ENCODE peak calls at places on chromosomes 7 and 10, in five cellular contexts. One of them, this sample, is unnamed.

GRCh38 chr10:16417341-16417740 is 19.5 kb upstream of the PTER start:
- DNase-seq in HL-60: no peak
- DNase-seq in HCT116: no peak
- DNase-seq in GM12892: no peak
- DNase-seq in stomach: no peak
- DNase-seq in this sample: no peak

GRCh38 chr7:66016131-66016461 is 34.1 kb upstream of the GUSB start:
- DNase-seq in HL-60: no peak
- DNase-seq in GM12892: no peak
- DNase-seq in HCT116: no peak
- DNase-seq in stomach: no peak
- DNase-seq in this sample: no peak

GRCh38 chr7:136234040-136234439 is 256.9 kb upstream of the MTPN start:
- DNase-seq in GM12892: no peak
- DNase-seq in HCT116: no peak
- DNase-seq in HL-60: no peak
- DNase-seq in stomach: no peak
- DNase-seq in this sample: no peak

GRCh38 chr7:70975816-70976215 is 156.1 kb upstream of the GALNT17 start:
- DNase-seq in GM12892: no peak
- DNase-seq in HCT116: no peak
- DNase-seq in HL-60: no peak
- DNase-seq in stomach: no peak
- DNase-seq in this sample: no peak

GRCh38 chr7:22572292-22572691 is 72.3 kb upstream of the STEAP1B start:
- DNase-seq in GM12892: no peak
- DNase-seq in HCT116: no peak
- DNase-seq in stomach: no peak
- DNase-seq in HL-60: no peak
- DNase-seq in this sample: no peak

GRCh38 chr7:6392712-6393666 is 54.8 kb downstream of the DAGLB start:
- DNase-seq in GM12892: no peak
- DNase-seq in HL-60: peak; percentile 49
- DNase-seq in stomach: peak; percentile 89
- DNase-seq in HCT116: peak; percentile 69
- DNase-seq in this sample: no peak

GRCh38 chr10:103042129-103042528 is 124.0 kb downstream of the CNNM2 start:
- DNase-seq in stomach: no peak
- DNase-seq in GM12892: no peak
- DNase-seq in HCT116: no peak
- DNase-seq in HL-60: no peak
- DNase-seq in this sample: no peak

GRCh38 chr10:1253476-1254353 is 197.5 kb downstream of the WDR37 start:
- DNase-seq in stomach: no peak
- DNase-seq in GM12892: no peak
- DNase-seq in HL-60: no peak
- DNase-seq in HCT116: no peak
- DNase-seq in this sample: peak; percentile 92

GRCh38 chr10:131099028-131099427 is 212.5 kb downstream of the TCERG1L start:
- DNase-seq in stomach: no peak
- DNase-seq in HL-60: no peak
- DNase-seq in HCT116: no peak
- DNase-seq in GM12892: no peak
- DNase-seq in this sample: no peak

GRCh38 chr7:107020400-107020799 is 24.1 kb upstream of the PRKAR2B start:
- DNase-seq in GM12892: no peak
- DNase-seq in HCT116: no peak
- DNase-seq in stomach: no peak
- DNase-seq in HL-60: no peak
- DNase-seq in this sample: no peak

GRCh38 chr10:29767958-29768357 is 133.2 kb upstream of the SVIL start:
- DNase-seq in GM12892: no peak
- DNase-seq in HCT116: no peak
- DNase-seq in stomach: no peak
- DNase-seq in HL-60: no peak
- DNase-seq in this sample: no peak

GRCh38 chr10:113019692-113020424 is 69.8 kb downstream of the TCF7L2 start:
- DNase-seq in stomach: no peak
- DNase-seq in GM12892: no peak
- DNase-seq in HL-60: no peak
- DNase-seq in HCT116: no peak
- DNase-seq in this sample: no peak

GRCh38 chr7:157627033-157627432 is 290.2 kb downstream of the DNAJB6 start:
- DNase-seq in stomach: no peak
- DNase-seq in HCT116: no peak
- DNase-seq in GM12892: no peak
- DNase-seq in HL-60: no peak
- DNase-seq in this sample: no peak

GRCh38 chr7:157497744-157498541 is 161.1 kb downstream of the DNAJB6 start:
- DNase-seq in HCT116: no peak
- DNase-seq in GM12892: no peak
- DNase-seq in stomach: peak; percentile 20
- DNase-seq in HL-60: no peak
- DNase-seq in this sample: no peak

GRCh38 chr7:128427289-128427891 is 17.6 kb upstream of the IMPDH1 start:
- DNase-seq in stomach: peak; percentile 46
- DNase-seq in HCT116: peak; percentile 36
- DNase-seq in GM12892: no peak
- DNase-seq in HL-60: peak; percentile 51
- DNase-seq in this sample: no peak

GRCh38 chr7:30448461-30449189 is 30.0 kb downstream of the NOD1 start:
- DNase-seq in stomach: peak; percentile 4
- DNase-seq in HCT116: no peak
- DNase-seq in HL-60: no peak
- DNase-seq in GM12892: no peak
- DNase-seq in this sample: no peak
- TF ChIP-seq POLR2AphosphoS5 in stomach: no peak
- TF ChIP-seq POLR2AphosphoS5 in HCT116: no peak
- TF ChIP-seq POLR2AphosphoS5 in HL-60: no peak
- TF ChIP-seq POLR2AphosphoS5 in GM12892: no peak
- TF ChIP-seq POLR2AphosphoS5 in this sample: no peak

GRCh38 chr7:27109533-27110162 is 7.2 kb upstream of the HOXA2 start:
- DNase-seq in HCT116: no peak
- DNase-seq in GM12892: no peak
- DNase-seq in stomach: no peak
- DNase-seq in HL-60: no peak
- DNase-seq in this sample: no peak

GRCh38 chr7:27111753-27112277 is 9.3 kb upstream of the HOXA2 start:
- DNase-seq in GM12892: no peak
- DNase-seq in stomach: no peak
- DNase-seq in HL-60: no peak
- DNase-seq in HCT116: no peak
- DNase-seq in this sample: no peak

GRCh38 chr7:27112361-27112760 is 9.9 kb upstream of the HOXA2 start:
- DNase-seq in HCT116: no peak
- DNase-seq in stomach: no peak
- DNase-seq in GM12892: no peak
- DNase-seq in HL-60: no peak
- DNase-seq in this sample: no peak

GRCh38 chr7:27110163-27110976 is 7.9 kb upstream of the HOXA2 start:
- DNase-seq in HCT116: no peak
- DNase-seq in HL-60: no peak
- DNase-seq in GM12892: no peak
- DNase-seq in stomach: no peak
- DNase-seq in this sample: no peak

DNA sequence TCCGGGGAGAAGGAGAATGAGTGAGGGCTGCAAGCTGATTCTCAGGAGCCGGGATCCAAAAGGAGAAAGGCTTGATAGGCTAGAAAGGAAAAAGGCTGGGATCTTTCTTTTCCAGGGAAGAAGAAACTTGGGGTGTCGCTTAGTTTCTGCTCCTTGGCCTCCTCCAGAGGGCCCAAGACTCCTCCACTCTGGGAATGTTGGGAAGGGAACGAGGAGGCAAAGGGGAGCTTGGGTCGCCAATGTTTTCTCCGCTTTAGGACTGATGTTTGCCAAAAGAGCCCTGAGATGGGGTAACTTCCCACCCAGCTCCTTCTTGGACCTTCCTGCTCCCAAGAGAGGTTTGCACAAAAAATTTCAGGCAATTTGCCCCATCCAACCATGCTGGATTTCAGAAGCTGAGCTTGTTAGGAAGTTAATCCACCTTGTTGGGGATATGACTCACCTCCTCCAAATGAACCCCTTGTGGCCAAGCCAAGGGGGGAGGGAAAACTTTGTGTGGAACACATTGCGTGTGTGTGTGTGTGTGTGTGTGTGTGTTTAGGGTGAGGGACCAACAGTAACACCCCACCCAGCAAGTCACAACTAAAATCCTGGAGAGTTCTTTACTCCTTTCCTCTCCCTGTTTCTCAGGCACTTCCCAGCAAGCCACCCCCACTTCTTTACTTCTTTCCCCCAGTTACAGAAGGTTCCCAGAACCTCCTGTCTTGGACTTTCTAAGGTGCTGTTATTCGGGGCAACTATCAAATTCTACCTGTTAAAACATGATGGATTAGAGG is 8.7 kb upstream of the HOXA2 start:
- DNase-seq in stomach: no peak
- DNase-seq in HL-60: no peak
- DNase-seq in GM12892: no peak
- DNase-seq in HCT116: no peak
- DNase-seq in this sample: no peak
- TF ChIP-seq POLR2AphosphoS5 in stomach: peak; percentile 42
- TF ChIP-seq POLR2AphosphoS5 in HL-60: no peak
- TF ChIP-seq POLR2AphosphoS5 in GM12892: no peak
- TF ChIP-seq POLR2AphosphoS5 in HCT116: no peak
- TF ChIP-seq POLR2AphosphoS5 in this sample: no peak

GRCh38 chr7:91265693-91266066 is 1.4 kb downstream of the FZD1 start:
- DNase-seq in HL-60: no peak
- DNase-seq in stomach: no peak
- DNase-seq in HCT116: no peak
- DNase-seq in GM12892: no peak
- DNase-seq in this sample: no peak

GRCh38 chr7:91264924-91265681 is 870 bp downstream of the FZD1 start:
- DNase-seq in HL-60: peak; percentile 69
- DNase-seq in GM12892: peak; percentile 34
- DNase-seq in HCT116: no peak
- DNase-seq in stomach: peak; percentile 61
- DNase-seq in this sample: no peak

GRCh38 chr7:91263359-91264082 is 712 bp upstream of the FZD1 start:
- DNase-seq in HL-60: peak; percentile 12
- DNase-seq in stomach: no peak
- DNase-seq in HCT116: no peak
- DNase-seq in GM12892: no peak
- DNase-seq in this sample: no peak

GRCh38 chr7:91266067-91266930 is 2.1 kb downstream of the FZD1 start:
- DNase-seq in stomach: no peak
- DNase-seq in HL-60: no peak
- DNase-seq in HCT116: no peak
- DNase-seq in GM12892: no peak
- DNase-seq in this sample: no peak

DNA sequence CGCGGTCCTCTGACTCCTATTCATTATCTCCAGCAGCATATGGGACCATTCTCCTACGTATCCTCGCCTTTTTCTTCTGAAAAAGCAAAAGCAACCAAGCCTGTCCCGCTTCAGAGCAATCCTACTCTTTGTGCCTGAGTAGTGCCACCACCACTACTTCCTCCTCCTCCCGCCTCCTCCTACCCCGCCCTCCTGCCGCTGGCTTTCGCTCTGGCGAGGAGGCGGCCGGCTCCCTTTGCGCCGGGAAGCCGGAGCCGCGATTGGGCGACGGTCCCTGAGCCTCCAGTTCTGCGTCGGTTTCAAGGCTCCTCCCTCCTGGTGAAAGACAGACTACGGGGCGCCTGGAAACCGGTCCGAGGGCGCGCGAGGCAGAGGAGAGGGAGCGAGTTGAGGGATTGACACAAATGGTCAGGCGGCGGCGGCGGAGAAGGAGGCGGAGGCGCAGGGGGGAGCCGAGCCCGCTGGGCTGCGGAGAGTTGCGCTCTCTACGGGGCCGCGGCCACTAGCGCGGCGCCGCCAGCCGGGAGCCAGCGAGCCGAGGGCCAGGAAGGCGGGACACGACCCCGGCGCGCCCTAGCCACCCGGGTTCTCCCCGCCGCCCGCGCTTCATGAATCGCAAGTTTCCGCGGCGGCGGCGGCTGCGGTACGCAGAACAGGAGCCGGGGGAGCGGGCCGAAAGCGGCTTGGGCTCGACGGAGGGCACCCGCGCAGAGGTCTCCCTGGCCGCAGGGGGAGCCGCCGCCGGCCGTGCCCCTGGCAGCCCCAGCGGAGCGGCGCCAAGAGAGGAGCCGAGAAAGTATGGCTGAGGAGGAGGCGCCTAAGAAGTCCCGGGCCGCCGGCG is at the start of gene FZD1:
- DNase-seq in GM12892: peak; percentile 70
- DNase-seq in HCT116: peak; percentile 95
- DNase-seq in HL-60: peak; percentile 97
- DNase-seq in stomach: peak; percentile 95
- DNase-seq in this sample: no peak
- TF ChIP-seq POLR2AphosphoS5 in GM12892: no peak
- TF ChIP-seq POLR2AphosphoS5 in HCT116: peak; percentile 48
- TF ChIP-seq POLR2AphosphoS5 in HL-60: peak; percentile 57
- TF ChIP-seq POLR2AphosphoS5 in stomach: peak; percentile 80
- TF ChIP-seq POLR2AphosphoS5 in this sample: peak; percentile 96

GRCh38 chr10:42783181-42783549 is 570 bp downstream of the BMS1 start:
- DNase-seq in stomach: no peak
- DNase-seq in HL-60: peak; percentile 18
- DNase-seq in HCT116: no peak
- DNase-seq in GM12892: no peak
- DNase-seq in this sample: no peak

GRCh38 chr10:42780456-42780855 is 2.1 kb upstream of the BMS1 start:
- DNase-seq in HCT116: no peak
- DNase-seq in GM12892: no peak
- DNase-seq in stomach: no peak
- DNase-seq in HL-60: no peak
- DNase-seq in this sample: no peak

GRCh38 chr10:42781893-42782445 is 626 bp upstream of the BMS1 start:
- DNase-seq in HL-60: no peak
- DNase-seq in GM12892: no peak
- DNase-seq in stomach: no peak
- DNase-seq in HCT116: no peak
- DNase-seq in this sample: no peak

GRCh38 chr10:42785759-42786158 is 3.2 kb downstream of the BMS1 start:
- DNase-seq in HCT116: no peak
- DNase-seq in GM12892: no peak
- DNase-seq in HL-60: no peak
- DNase-seq in stomach: no peak
- DNase-seq in this sample: no peak

DNA sequence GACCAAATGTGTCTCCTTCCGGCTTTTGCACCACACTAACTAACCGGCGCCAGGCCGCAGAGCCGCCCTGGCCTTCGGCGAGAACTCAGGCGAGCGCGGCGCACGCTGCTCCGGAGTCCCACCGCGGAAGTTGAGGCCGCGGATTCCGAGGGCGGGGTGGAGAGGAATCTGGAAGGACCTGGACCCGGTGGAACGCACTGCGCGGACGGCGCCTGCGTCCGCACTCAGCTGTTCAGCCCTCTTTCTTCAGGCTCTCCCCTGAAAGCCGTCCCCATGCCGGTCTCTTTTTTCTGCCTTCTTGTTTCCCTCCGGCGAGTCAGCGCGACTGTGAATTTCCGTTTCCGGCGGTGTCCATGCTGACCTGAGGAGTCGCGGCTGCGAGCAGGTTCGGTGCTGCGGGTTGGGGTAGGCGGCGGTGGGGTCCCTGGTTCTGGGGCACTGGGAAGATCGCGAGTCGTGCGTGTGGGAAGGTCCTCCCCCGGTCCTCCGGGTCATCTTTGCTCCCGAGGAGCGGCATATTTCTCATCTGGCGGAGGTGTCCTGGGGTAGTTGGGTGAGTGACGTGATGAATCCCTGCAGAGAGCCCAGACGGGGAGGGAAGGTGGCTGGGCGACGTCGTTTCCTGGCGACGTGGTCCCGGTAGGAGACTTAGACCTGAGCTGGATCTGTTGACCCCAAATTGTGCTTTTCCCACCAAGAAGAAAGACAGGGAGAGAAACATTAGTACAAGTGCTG is at the start of gene BMS1:
- DNase-seq in GM12892: peak; percentile 75
- DNase-seq in HL-60: peak; percentile 96
- DNase-seq in stomach: peak; percentile 90
- DNase-seq in HCT116: peak; percentile 93
- DNase-seq in this sample: peak; percentile 93
- TF ChIP-seq POLR2AphosphoS5 in GM12892: peak; percentile 93
- TF ChIP-seq POLR2AphosphoS5 in HL-60: peak; percentile 96
- TF ChIP-seq POLR2AphosphoS5 in stomach: peak; percentile 59
- TF ChIP-seq POLR2AphosphoS5 in HCT116: peak; percentile 94
- TF ChIP-seq POLR2AphosphoS5 in this sample: peak; percentile 89